ENCODE peak calls at places on chromosomes 13 and 19, in five cellular contexts. H, Y, O, I and R are unnamed samples.

GRCh38 chr19:51127755-51128154 is 3.0 kb downstream of the SIGLEC9 start:
- DNase-seq in I (no peak), O (peak), Y (no peak), H (no peak), R (no peak)

GRCh38 chr19:33470686-33471085 is 50.9 kb downstream of the PEPD start:
- DNase-seq in O (no peak), H (no peak), I (no peak), Y (no peak), R (no peak)

GRCh38 chr13:112722433-112723250 is 32.8 kb downstream of the ATP11A start:
- DNase-seq in H (peak), Y (no peak), I (peak), O (peak), R (no peak)

GRCh38 chr19:2759392-2759791 is 19.6 kb upstream of the SLC39A3 start:
- DNase-seq in I (no peak), H (no peak), Y (no peak), O (no peak), R (no peak)

GRCh38 chr13:50697746-50698526 is 145.6 kb downstream of the DLEU7 start:
- DNase-seq in H (no peak), O (no peak), Y (no peak), I (no peak), R (no peak)

GRCh38 chr13:97640236-97640635 is 206.3 kb downstream of the RAP2A start:
- DNase-seq in H (no peak), O (no peak), I (no peak), Y (no peak), R (no peak)

GRCh38 chr19:58181902-58182576 is 822 bp upstream of the ZNF274 start:
- DNase-seq in O (no peak), H (peak), I (peak), Y (no peak), R (no peak)

GRCh38 chr13:101567841-101568240 is 115.4 kb downstream of the ITGBL1 start:
- DNase-seq in Y (no peak), I (no peak), O (no peak), H (no peak), R (no peak)

GRCh38 chr13:92136449-92137180 is 738.2 kb downstream of the GPC5 start:
- DNase-seq in Y (no peak), I (no peak), O (no peak), H (no peak), R (no peak)

GRCh38 chr13:98428256-98428966 is 148.5 kb downstream of the STK24 start:
- DNase-seq in O (peak), H (no peak), I (no peak), Y (no peak), R (no peak)

GRCh38 chr19:45455707-45456499 is 11.9 kb upstream of the FOSB start:
- DNase-seq in Y (no peak), H (peak), I (peak), O (peak), R (peak)

GRCh38 chr13:34391071-34391470 is 551.0 kb upstream of the NBEA start:
- DNase-seq in I (no peak), H (peak), Y (peak), O (peak), R (no peak)

GRCh38 chr13:27446986-27447583 is 3.3 kb downstream of the MTIF3 start:
- DNase-seq in I (no peak), O (no peak), H (no peak), Y (no peak), R (no peak)

GRCh38 chr13:25756916-25757315 is 294.9 kb downstream of the SHISA2 start:
- DNase-seq in Y (no peak), H (no peak), O (no peak), I (no peak), R (no peak)

DNA sequence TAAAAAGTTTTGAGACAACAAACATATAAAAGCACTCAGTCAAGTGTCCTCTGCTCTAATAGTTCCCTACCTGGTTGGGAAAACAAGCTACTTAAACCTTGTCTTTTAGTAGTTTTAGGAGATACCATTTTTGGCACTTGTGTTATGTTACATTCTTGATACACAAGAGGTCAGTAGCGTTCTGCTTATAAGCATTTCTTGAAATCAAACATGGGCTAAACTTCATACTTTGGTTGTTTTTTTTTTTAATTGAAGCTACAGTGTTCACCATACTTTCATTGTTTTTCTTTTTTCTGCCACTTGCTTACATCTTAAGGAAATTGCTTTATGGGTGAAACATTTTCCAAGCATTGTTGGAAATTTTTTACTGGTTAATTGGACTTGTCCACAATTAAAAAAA is 12.9 kb downstream of the NHLRC3 start:
- DNase-seq in O (peak), Y (no peak), H (no peak), I (no peak), R (no peak)
- TF ChIP-seq CTCF in O (peak), Y (peak), H (peak), I (peak), R (peak)

DNA sequence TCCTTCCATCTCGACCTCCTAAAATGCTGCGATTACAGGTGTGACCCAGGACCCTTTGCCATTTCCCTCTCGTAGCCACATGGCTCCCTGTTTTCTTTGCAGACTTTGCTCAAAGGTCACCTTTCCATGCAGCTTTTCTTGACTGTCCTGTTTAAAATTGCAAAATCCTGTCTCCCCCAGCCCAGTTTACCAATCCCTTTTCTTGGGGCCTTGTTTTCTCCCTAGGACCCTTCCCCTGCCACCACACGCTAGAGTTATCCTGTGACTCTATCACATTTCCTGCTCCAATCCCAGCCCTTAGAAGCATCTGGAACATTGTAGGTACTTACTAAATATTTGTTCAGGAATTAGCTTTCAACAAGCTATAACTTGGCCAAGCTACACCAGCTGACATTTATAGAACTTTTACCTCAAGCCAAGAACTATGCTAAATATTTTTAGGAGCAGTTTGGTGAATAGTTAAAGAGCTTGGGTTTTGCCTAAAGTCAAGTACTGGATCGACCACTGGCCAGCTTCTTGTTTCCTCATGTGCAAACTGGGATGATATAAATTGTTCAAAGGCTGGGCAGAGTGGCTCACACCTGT is 9.1 kb upstream of the SERTAD3 start:
- DNase-seq in O (no peak), H (no peak), Y (no peak), I (no peak), R (no peak)
- TF ChIP-seq CTCF in O (no peak), H (no peak), Y (no peak), I (no peak), R (no peak)

DNA sequence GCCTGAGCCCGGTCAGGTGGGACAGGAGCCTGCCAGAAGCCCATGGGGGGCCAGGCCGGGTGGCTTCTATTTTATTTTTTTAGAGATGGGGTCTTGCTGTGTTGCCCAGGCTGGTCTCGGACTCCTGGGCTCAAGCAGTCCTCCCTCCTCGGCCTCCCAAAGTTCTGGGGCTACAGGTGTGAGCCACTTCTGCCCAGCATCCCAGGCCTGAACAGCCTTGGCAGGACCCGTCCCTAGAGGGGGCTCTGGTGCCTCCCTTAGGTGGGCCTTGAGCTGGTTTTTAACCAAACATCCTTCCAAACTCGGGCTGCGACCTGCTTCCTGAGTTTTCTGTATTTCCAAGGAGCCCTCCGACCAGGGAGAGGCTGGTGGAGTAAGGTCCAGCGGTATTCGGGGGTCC is 10.5 kb downstream of the COMP start:
- DNase-seq in H (no peak), O (no peak), Y (no peak), I (no peak), R (no peak)
- TF ChIP-seq CTCF in H (no peak), O (no peak), Y (peak), I (no peak), R (no peak)

GRCh38 chr13:36432106-36432544 is at the start of gene CCNA1:
- DNase-seq in O (no peak), I (peak), Y (no peak), H (no peak), R (no peak)

GRCh38 chr13:36436811-36437210 is 4.5 kb downstream of the CCNA1 start:
- DNase-seq in H (no peak), Y (no peak), O (no peak), I (no peak), R (no peak)

GRCh38 chr13:36430247-36431203 is 1.8 kb upstream of the CCNA1 start:
- DNase-seq in H (no peak), I (peak), O (no peak), Y (no peak), R (no peak)

GRCh38 chr13:36428083-36428482 is 4.2 kb upstream of the CCNA1 start:
- DNase-seq in O (no peak), I (no peak), H (no peak), Y (no peak), R (no peak)

GRCh38 chr13:36431204-36432105 is 840 bp upstream of the CCNA1 start:
- DNase-seq in I (no peak), O (no peak), Y (no peak), H (no peak), R (no peak)
- TF ChIP-seq CTCF in I (no peak), O (no peak), Y (no peak), H (no peak), R (no peak)

GRCh38 chr19:23440207-23440606 is 44.9 kb upstream of the ZNF91 start:
- DNase-seq in H (peak), I (no peak), Y (no peak), O (no peak), R (no peak)
- TF ChIP-seq CTCF in H (no peak), I (no peak), Y (no peak), O (peak), R (no peak)

DNA sequence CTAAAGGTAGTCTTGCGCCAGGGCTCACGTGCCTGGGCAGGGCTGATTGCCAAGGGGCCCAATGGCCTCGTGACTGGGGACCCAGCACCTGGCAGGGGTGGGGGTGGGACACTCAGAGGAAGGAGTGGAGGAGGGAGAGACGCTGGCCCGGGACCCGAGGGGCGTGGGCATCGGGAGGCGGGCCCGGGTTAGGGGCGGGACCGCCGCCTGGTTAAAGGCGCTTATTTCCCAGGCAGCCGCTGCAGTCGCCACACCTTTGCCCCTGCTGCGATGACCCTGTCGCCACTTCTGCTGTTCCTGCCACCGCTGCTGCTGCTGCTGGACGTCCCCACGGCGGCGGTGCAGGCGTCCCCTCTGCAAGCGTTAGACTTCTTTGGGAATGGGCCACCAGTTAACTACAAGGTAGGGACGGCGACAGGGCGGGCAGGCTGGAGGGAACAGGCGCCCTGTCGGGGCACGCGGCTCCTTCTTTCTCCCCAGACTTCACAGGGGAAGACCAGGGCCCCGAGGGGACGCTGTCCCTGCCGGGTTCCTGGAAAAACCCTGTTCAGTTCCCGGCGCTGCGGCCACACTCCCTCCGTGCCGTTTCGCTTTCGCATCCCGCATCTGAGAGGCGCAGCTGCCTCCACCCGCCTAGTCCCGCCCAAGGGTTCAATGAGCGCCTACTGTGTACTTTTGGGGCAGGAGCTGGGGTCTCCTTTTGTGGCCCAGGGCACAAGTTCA is at the start of gene IFI30:
- DNase-seq in I (peak), O (no peak), H (peak), Y (no peak), R (no peak)
- TF ChIP-seq CTCF in I (no peak), O (no peak), H (no peak), Y (no peak), R (no peak)

DNA sequence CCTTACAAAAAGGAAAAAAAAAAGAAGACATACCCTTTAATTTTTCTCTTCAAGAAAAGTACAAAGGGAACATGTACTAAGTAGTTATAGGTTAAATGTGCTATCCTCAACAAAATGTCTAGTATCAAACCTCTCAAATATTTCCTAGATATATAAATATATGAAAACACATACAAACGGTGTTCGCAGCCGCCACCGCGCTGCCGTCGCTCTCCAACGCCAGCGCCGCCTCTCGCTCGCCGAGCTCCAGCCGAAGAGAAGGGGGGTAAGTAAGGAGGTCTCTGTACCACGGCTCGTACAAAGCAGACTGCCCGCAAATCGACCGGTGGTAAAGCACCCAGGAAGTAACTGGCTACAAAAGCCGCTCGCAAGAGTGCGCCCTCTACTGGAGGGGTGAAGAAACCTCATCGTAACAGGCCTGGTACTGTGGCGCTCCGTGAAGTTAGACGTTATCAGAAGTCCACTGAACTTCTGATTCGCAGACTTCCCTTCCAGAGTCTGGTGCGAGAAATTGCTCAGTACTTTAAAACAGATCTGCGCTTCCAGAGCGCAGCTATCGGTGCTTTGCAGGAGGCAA is 192.1 kb downstream of the DACH1 start:
- DNase-seq in H (no peak), Y (no peak), O (no peak), I (no peak), R (no peak)
- TF ChIP-seq CTCF in H (no peak), Y (peak), O (no peak), I (no peak), R (no peak)

GRCh38 chr19:18295034-18295451 is 13.6 kb upstream of the JUND start:
- DNase-seq in H (no peak), Y (no peak), I (no peak), O (no peak), R (no peak)
- TF ChIP-seq CTCF in H (no peak), Y (no peak), I (no peak), O (no peak), R (no peak)

GRCh38 chr19:46717034-46717715 is at the start of gene PRKD2:
- DNase-seq in O (peak), H (peak), Y (no peak), I (peak), R (peak)

GRCh38 chr19:46714523-46715106 is 2.3 kb downstream of the PRKD2 start:
- DNase-seq in I (no peak), Y (no peak), H (no peak), O (no peak), R (no peak)

GRCh38 chr19:46715620-46716012 is 1.3 kb downstream of the PRKD2 start:
- DNase-seq in Y (no peak), O (no peak), H (no peak), I (no peak), R (no peak)

GRCh38 chr19:46716672-46717033 is 261 bp downstream of the PRKD2 start:
- DNase-seq in Y (no peak), O (no peak), H (peak), I (no peak), R (no peak)

DNA sequence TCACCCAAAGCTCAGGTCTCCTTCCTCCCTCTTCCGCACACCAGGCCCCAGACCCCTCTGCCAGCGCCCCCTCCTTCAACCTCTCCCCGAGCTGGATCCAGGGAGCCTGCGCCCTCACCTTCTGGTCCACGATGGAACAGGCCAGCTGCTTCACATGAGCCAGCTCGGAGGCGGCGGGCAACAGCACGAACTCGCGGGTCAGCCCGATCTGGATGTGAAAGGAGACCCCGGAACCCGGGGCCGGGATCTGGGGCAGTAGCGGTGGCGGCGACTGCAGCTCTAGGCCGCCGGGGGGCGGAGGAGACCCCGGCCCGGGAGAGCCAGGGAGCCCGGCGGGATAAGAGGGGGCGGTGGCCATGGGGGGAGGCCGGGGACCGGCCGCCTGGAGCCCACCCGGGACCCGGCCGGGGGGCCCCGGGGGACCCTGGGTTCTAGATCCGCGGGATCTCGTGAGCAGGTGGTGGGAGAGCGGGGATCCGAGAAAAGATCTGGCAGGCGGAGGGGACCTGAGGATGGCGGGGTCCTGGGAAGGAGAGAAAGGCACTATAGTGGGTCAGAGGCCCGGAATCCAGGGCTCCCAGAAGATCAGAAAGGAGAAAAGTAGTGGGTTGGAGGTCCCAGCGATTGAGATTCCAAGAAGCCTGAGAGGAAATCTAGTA is 772 bp downstream of the PRKD2 start:
- DNase-seq in O (no peak), H (peak), Y (no peak), I (no peak), R (no peak)
- TF ChIP-seq CTCF in O (no peak), H (no peak), Y (no peak), I (no peak), R (no peak)

DNA sequence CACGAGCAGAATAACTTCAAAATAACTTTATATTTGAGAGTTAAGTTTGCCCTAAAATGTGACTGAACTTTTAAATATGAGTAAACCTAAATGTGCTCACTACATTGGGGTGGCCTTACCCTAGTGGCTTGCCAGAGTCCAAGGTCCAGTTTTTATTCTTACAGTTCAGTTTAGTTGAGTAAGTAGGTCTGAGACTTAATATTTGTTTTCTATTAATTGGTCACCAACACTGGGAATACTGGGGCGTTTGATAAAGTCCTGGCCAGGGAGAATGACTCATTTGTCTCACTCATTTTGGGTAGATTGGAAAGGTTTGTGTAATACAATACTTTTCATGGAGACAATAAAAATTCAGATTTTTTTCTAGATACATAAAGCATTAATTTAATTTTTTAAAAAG is 127.8 kb upstream of the SPATA13 start:
- DNase-seq in H (no peak), Y (no peak), O (peak), I (no peak), R (no peak)
- TF ChIP-seq CTCF in H (no peak), Y (no peak), O (no peak), I (no peak), R (no peak)